ENCODE peak calls at places on chromosome 18, in five cellular contexts. One of them, this sample, is unnamed.

GRCh38 chr18:79512461-79513380 is 117.0 kb downstream of the NFATC1 start:
- DNase-seq in Daoy: no peak
- DNase-seq in skeletal muscle cell: no peak
- DNase-seq in stimulated activated CD4-positive, alpha-beta T cell treated with anti-CD3 and anti-CD28 coated beads, Interleukin-4, amount 100 ng/mL, for 24 hours: peak; percentile 1
- DNase-seq in LoVo: no peak
- DNase-seq in this sample: peak; percentile 11

GRCh38 chr18:55449412-55450140 is 138.4 kb downstream of the TCF4 start:
- DNase-seq in Daoy: no peak
- DNase-seq in skeletal muscle cell: no peak
- DNase-seq in LoVo: no peak
- DNase-seq in stimulated activated CD4-positive, alpha-beta T cell treated with anti-CD3 and anti-CD28 coated beads, Interleukin-4, amount 100 ng/mL, for 24 hours: no peak
- DNase-seq in this sample: no peak

GRCh38 chr18:37634516-37634915 is 68.9 kb upstream of the CELF4 start:
- DNase-seq in stimulated activated CD4-positive, alpha-beta T cell treated with anti-CD3 and anti-CD28 coated beads, Interleukin-4, amount 100 ng/mL, for 24 hours: no peak
- DNase-seq in Daoy: no peak
- DNase-seq in LoVo: no peak
- DNase-seq in skeletal muscle cell: no peak
- DNase-seq in this sample: no peak

GRCh38 chr18:42274488-42275137 is 319.6 kb downstream of the PIK3C3 start:
- DNase-seq in stimulated activated CD4-positive, alpha-beta T cell treated with anti-CD3 and anti-CD28 coated beads, Interleukin-4, amount 100 ng/mL, for 24 hours: no peak
- DNase-seq in Daoy: no peak
- DNase-seq in LoVo: peak; percentile 18
- DNase-seq in skeletal muscle cell: peak; percentile 2
- DNase-seq in this sample: no peak

GRCh38 chr18:2714140-2714539 is 58.6 kb downstream of the SMCHD1 start:
- DNase-seq in LoVo: no peak
- DNase-seq in skeletal muscle cell: no peak
- DNase-seq in Daoy: no peak
- DNase-seq in stimulated activated CD4-positive, alpha-beta T cell treated with anti-CD3 and anti-CD28 coated beads, Interleukin-4, amount 100 ng/mL, for 24 hours: no peak
- DNase-seq in this sample: no peak

GRCh38 chr18:56641714-56642331 is 3.4 kb upstream of the TXNL1 start:
- DNase-seq in Daoy: peak; percentile 34
- DNase-seq in skeletal muscle cell: peak; percentile 29
- DNase-seq in LoVo: no peak
- DNase-seq in stimulated activated CD4-positive, alpha-beta T cell treated with anti-CD3 and anti-CD28 coated beads, Interleukin-4, amount 100 ng/mL, for 24 hours: no peak
- DNase-seq in this sample: no peak

GRCh38 chr18:56937874-56938273 is 209.0 kb upstream of the BOD1L2 start:
- DNase-seq in LoVo: no peak
- DNase-seq in stimulated activated CD4-positive, alpha-beta T cell treated with anti-CD3 and anti-CD28 coated beads, Interleukin-4, amount 100 ng/mL, for 24 hours: no peak
- DNase-seq in skeletal muscle cell: no peak
- DNase-seq in Daoy: no peak
- DNase-seq in this sample: no peak

GRCh38 chr18:28032177-28032576 is 144.8 kb downstream of the CDH2 start:
- DNase-seq in LoVo: no peak
- DNase-seq in skeletal muscle cell: no peak
- DNase-seq in Daoy: peak; percentile 17
- DNase-seq in stimulated activated CD4-positive, alpha-beta T cell treated with anti-CD3 and anti-CD28 coated beads, Interleukin-4, amount 100 ng/mL, for 24 hours: no peak
- DNase-seq in this sample: no peak

GRCh38 chr18:9782073-9782857 is 74.2 kb downstream of the RAB31 start:
- DNase-seq in Daoy: peak; percentile 16
- DNase-seq in LoVo: peak; percentile 53
- DNase-seq in stimulated activated CD4-positive, alpha-beta T cell treated with anti-CD3 and anti-CD28 coated beads, Interleukin-4, amount 100 ng/mL, for 24 hours: no peak
- DNase-seq in skeletal muscle cell: peak; percentile 72
- DNase-seq in this sample: no peak

GRCh38 chr18:41993151-41993550 is 38.1 kb downstream of the PIK3C3 start:
- DNase-seq in skeletal muscle cell: no peak
- DNase-seq in Daoy: no peak
- DNase-seq in stimulated activated CD4-positive, alpha-beta T cell treated with anti-CD3 and anti-CD28 coated beads, Interleukin-4, amount 100 ng/mL, for 24 hours: no peak
- DNase-seq in LoVo: no peak
- DNase-seq in this sample: no peak

GRCh38 chr18:13437801-13438506 is 219.4 kb downstream of the LDLRAD4 start:
- DNase-seq in LoVo: no peak
- DNase-seq in Daoy: no peak
- DNase-seq in skeletal muscle cell: no peak
- DNase-seq in stimulated activated CD4-positive, alpha-beta T cell treated with anti-CD3 and anti-CD28 coated beads, Interleukin-4, amount 100 ng/mL, for 24 hours: peak; percentile 64
- DNase-seq in this sample: no peak

GRCh38 chr18:6396276-6396675 is 18.4 kb downstream of the L3MBTL4 start:
- DNase-seq in stimulated activated CD4-positive, alpha-beta T cell treated with anti-CD3 and anti-CD28 coated beads, Interleukin-4, amount 100 ng/mL, for 24 hours: no peak
- DNase-seq in LoVo: no peak
- DNase-seq in Daoy: no peak
- DNase-seq in skeletal muscle cell: no peak
- DNase-seq in this sample: no peak

GRCh38 chr18:2971741-2972552 is 41.0 kb downstream of the LPIN2 start:
- DNase-seq in skeletal muscle cell: no peak
- DNase-seq in LoVo: no peak
- DNase-seq in stimulated activated CD4-positive, alpha-beta T cell treated with anti-CD3 and anti-CD28 coated beads, Interleukin-4, amount 100 ng/mL, for 24 hours: peak; percentile 72
- DNase-seq in Daoy: no peak
- DNase-seq in this sample: no peak

GRCh38 chr18:6593142-6593889 is 136.2 kb upstream of the ARHGAP28 start:
- DNase-seq in skeletal muscle cell: no peak
- DNase-seq in Daoy: no peak
- DNase-seq in LoVo: no peak
- DNase-seq in stimulated activated CD4-positive, alpha-beta T cell treated with anti-CD3 and anti-CD28 coated beads, Interleukin-4, amount 100 ng/mL, for 24 hours: no peak
- DNase-seq in this sample: no peak

GRCh38 chr18:79887181-79888000 is 64.1 kb downstream of the SLC66A2 start:
- DNase-seq in Daoy: no peak
- DNase-seq in LoVo: no peak
- DNase-seq in skeletal muscle cell: no peak
- DNase-seq in stimulated activated CD4-positive, alpha-beta T cell treated with anti-CD3 and anti-CD28 coated beads, Interleukin-4, amount 100 ng/mL, for 24 hours: no peak
- DNase-seq in this sample: no peak

GRCh38 chr18:47577520-47577919 is 326.1 kb upstream of the SKOR2 start:
- DNase-seq in LoVo: no peak
- DNase-seq in stimulated activated CD4-positive, alpha-beta T cell treated with anti-CD3 and anti-CD28 coated beads, Interleukin-4, amount 100 ng/mL, for 24 hours: no peak
- DNase-seq in Daoy: no peak
- DNase-seq in skeletal muscle cell: no peak
- DNase-seq in this sample: no peak

GRCh38 chr18:44725300-44726096 is 44.8 kb downstream of the SETBP1 start:
- DNase-seq in LoVo: no peak
- DNase-seq in skeletal muscle cell: no peak
- DNase-seq in stimulated activated CD4-positive, alpha-beta T cell treated with anti-CD3 and anti-CD28 coated beads, Interleukin-4, amount 100 ng/mL, for 24 hours: peak; percentile 74
- DNase-seq in Daoy: peak; percentile 74
- DNase-seq in this sample: no peak

GRCh38 chr18:12745095-12745820 is 42.4 kb downstream of the PSMG2 start:
- DNase-seq in stimulated activated CD4-positive, alpha-beta T cell treated with anti-CD3 and anti-CD28 coated beads, Interleukin-4, amount 100 ng/mL, for 24 hours: no peak
- DNase-seq in LoVo: no peak
- DNase-seq in skeletal muscle cell: no peak
- DNase-seq in Daoy: no peak
- DNase-seq in this sample: no peak

GRCh38 chr18:64202836-64203235 is 53.9 kb upstream of the LINC00305 start:
- DNase-seq in skeletal muscle cell: peak; percentile 22
- DNase-seq in LoVo: no peak
- DNase-seq in Daoy: no peak
- DNase-seq in stimulated activated CD4-positive, alpha-beta T cell treated with anti-CD3 and anti-CD28 coated beads, Interleukin-4, amount 100 ng/mL, for 24 hours: no peak
- DNase-seq in this sample: no peak

GRCh38 chr18:23181547-23181946 is 46.3 kb downstream of the CABLES1 start:
- DNase-seq in LoVo: no peak
- DNase-seq in Daoy: no peak
- DNase-seq in stimulated activated CD4-positive, alpha-beta T cell treated with anti-CD3 and anti-CD28 coated beads, Interleukin-4, amount 100 ng/mL, for 24 hours: no peak
- DNase-seq in skeletal muscle cell: no peak
- DNase-seq in this sample: no peak

GRCh38 chr18:49915352-49915751 is 102.0 kb upstream of the ACAA2 start:
- DNase-seq in stimulated activated CD4-positive, alpha-beta T cell treated with anti-CD3 and anti-CD28 coated beads, Interleukin-4, amount 100 ng/mL, for 24 hours: no peak
- DNase-seq in LoVo: no peak
- DNase-seq in skeletal muscle cell: no peak
- DNase-seq in Daoy: no peak
- DNase-seq in this sample: no peak

GRCh38 chr18:54947115-54947514 is 12.1 kb downstream of the CCDC68 start:
- DNase-seq in Daoy: peak; percentile 11
- DNase-seq in skeletal muscle cell: no peak
- DNase-seq in stimulated activated CD4-positive, alpha-beta T cell treated with anti-CD3 and anti-CD28 coated beads, Interleukin-4, amount 100 ng/mL, for 24 hours: no peak
- DNase-seq in LoVo: peak; percentile 41
- DNase-seq in this sample: peak; percentile 63

GRCh38 chr18:57149031-57149430 is 2.1 kb downstream of the BOD1L2 start:
- DNase-seq in stimulated activated CD4-positive, alpha-beta T cell treated with anti-CD3 and anti-CD28 coated beads, Interleukin-4, amount 100 ng/mL, for 24 hours: no peak
- DNase-seq in LoVo: no peak
- DNase-seq in Daoy: no peak
- DNase-seq in skeletal muscle cell: no peak
- DNase-seq in this sample: no peak

GRCh38 chr18:24011095-24011917 is 3.2 kb upstream of the TTC39C start:
- DNase-seq in skeletal muscle cell: no peak
- DNase-seq in LoVo: no peak
- DNase-seq in Daoy: no peak
- DNase-seq in stimulated activated CD4-positive, alpha-beta T cell treated with anti-CD3 and anti-CD28 coated beads, Interleukin-4, amount 100 ng/mL, for 24 hours: no peak
- DNase-seq in this sample: no peak

GRCh38 chr18:53380063-53380639 is 844.3 kb downstream of the MBD2 start:
- DNase-seq in Daoy: peak; percentile 0
- DNase-seq in LoVo: peak; percentile 25
- DNase-seq in stimulated activated CD4-positive, alpha-beta T cell treated with anti-CD3 and anti-CD28 coated beads, Interleukin-4, amount 100 ng/mL, for 24 hours: no peak
- DNase-seq in skeletal muscle cell: no peak
- DNase-seq in this sample: no peak

GRCh38 chr18:40006553-40007073 is 1948.4 kb upstream of the PIK3C3 start:
- DNase-seq in skeletal muscle cell: no peak
- DNase-seq in LoVo: no peak
- DNase-seq in stimulated activated CD4-positive, alpha-beta T cell treated with anti-CD3 and anti-CD28 coated beads, Interleukin-4, amount 100 ng/mL, for 24 hours: no peak
- DNase-seq in Daoy: no peak
- DNase-seq in this sample: no peak

GRCh38 chr18:8254664-8255063 is 354.6 kb upstream of the RAB12 start:
- DNase-seq in Daoy: no peak
- DNase-seq in skeletal muscle cell: no peak
- DNase-seq in stimulated activated CD4-positive, alpha-beta T cell treated with anti-CD3 and anti-CD28 coated beads, Interleukin-4, amount 100 ng/mL, for 24 hours: no peak
- DNase-seq in LoVo: no peak
- DNase-seq in this sample: no peak

GRCh38 chr18:36212978-36213303 is 25.6 kb downstream of the MOCOS start:
- DNase-seq in Daoy: no peak
- DNase-seq in LoVo: no peak
- DNase-seq in stimulated activated CD4-positive, alpha-beta T cell treated with anti-CD3 and anti-CD28 coated beads, Interleukin-4, amount 100 ng/mL, for 24 hours: no peak
- DNase-seq in skeletal muscle cell: no peak
- DNase-seq in this sample: no peak